ENCODE peak calls at places on chromosomes 3 and 15, in five cellular contexts. One of them, this sample, is unnamed.

GRCh38 chr3:150520408-150520807 is 25.9 kb downstream of the SERP1 start:
- DNase-seq in cardiac muscle cell: no peak
- DNase-seq in hepatocyte: no peak
- DNase-seq in heart left ventricle: no peak
- DNase-seq in sigmoid colon: no peak
- DNase-seq in this sample: no peak

GRCh38 chr3:129794319-129795201 is 99.0 kb downstream of the TMCC1 start:
- DNase-seq in cardiac muscle cell: peak
- DNase-seq in hepatocyte: peak
- DNase-seq in sigmoid colon: peak
- DNase-seq in heart left ventricle: peak
- DNase-seq in this sample: no peak

GRCh38 chr15:74203914-74204431 is 1.4 kb upstream of the STRA6 start:
- DNase-seq in heart left ventricle: peak
- DNase-seq in cardiac muscle cell: peak
- DNase-seq in sigmoid colon: no peak
- DNase-seq in hepatocyte: peak
- DNase-seq in this sample: no peak

GRCh38 chr3:192915306-192915705 is 2.4 kb downstream of the MB21D2 start:
- DNase-seq in heart left ventricle: no peak
- DNase-seq in hepatocyte: peak
- DNase-seq in sigmoid colon: no peak
- DNase-seq in cardiac muscle cell: peak
- DNase-seq in this sample: peak

GRCh38 chr3:18657858-18658820 is 233.0 kb upstream of the SATB1 start:
- DNase-seq in hepatocyte: peak
- DNase-seq in cardiac muscle cell: no peak
- DNase-seq in sigmoid colon: no peak
- DNase-seq in heart left ventricle: no peak
- DNase-seq in this sample: no peak

GRCh38 chr15:54150255-54150654 is 172.0 kb downstream of the UNC13C start:
- DNase-seq in heart left ventricle: no peak
- DNase-seq in hepatocyte: peak
- DNase-seq in cardiac muscle cell: no peak
- DNase-seq in sigmoid colon: no peak
- DNase-seq in this sample: no peak

GRCh38 chr3:24763421-24763820 is 268.8 kb upstream of the THRB start:
- DNase-seq in heart left ventricle: no peak
- DNase-seq in cardiac muscle cell: no peak
- DNase-seq in hepatocyte: peak
- DNase-seq in sigmoid colon: no peak
- DNase-seq in this sample: no peak

GRCh38 chr15:39583586-39584265 is 2.8 kb downstream of the THBS1 start:
- DNase-seq in cardiac muscle cell: peak
- DNase-seq in hepatocyte: peak
- DNase-seq in sigmoid colon: peak
- DNase-seq in heart left ventricle: no peak
- DNase-seq in this sample: peak

GRCh38 chr3:125960456-125961288 is 8.3 kb upstream of the ROPN1B start:
- DNase-seq in sigmoid colon: no peak
- DNase-seq in hepatocyte: no peak
- DNase-seq in heart left ventricle: no peak
- DNase-seq in cardiac muscle cell: no peak
- DNase-seq in this sample: no peak

GRCh38 chr3:43378066-43378935 is 92.0 kb downstream of the SNRK start:
- DNase-seq in cardiac muscle cell: peak
- DNase-seq in sigmoid colon: no peak
- DNase-seq in heart left ventricle: no peak
- DNase-seq in hepatocyte: peak
- DNase-seq in this sample: no peak

GRCh38 chr15:75961332-75961731 is 50.9 kb downstream of the NRG4 start:
- DNase-seq in sigmoid colon: no peak
- DNase-seq in hepatocyte: no peak
- DNase-seq in cardiac muscle cell: no peak
- DNase-seq in heart left ventricle: no peak
- DNase-seq in this sample: no peak

GRCh38 chr15:41827880-41828746 is at the start of gene JMJD7:
- DNase-seq in cardiac muscle cell: peak
- DNase-seq in hepatocyte: peak
- DNase-seq in sigmoid colon: peak
- DNase-seq in heart left ventricle: peak
- DNase-seq in this sample: peak

GRCh38 chr15:67094001-67094826 is 28.8 kb downstream of the SMAD3 start:
- DNase-seq in cardiac muscle cell: no peak
- DNase-seq in sigmoid colon: no peak
- DNase-seq in heart left ventricle: no peak
- DNase-seq in hepatocyte: no peak
- DNase-seq in this sample: no peak

GRCh38 chr3:184769771-184770170 is 42.2 kb upstream of the VPS8 start:
- DNase-seq in hepatocyte: no peak
- DNase-seq in heart left ventricle: no peak
- DNase-seq in sigmoid colon: no peak
- DNase-seq in cardiac muscle cell: no peak
- DNase-seq in this sample: no peak

GRCh38 chr15:36784717-36785116 is 205.3 kb downstream of the CDIN1 start:
- DNase-seq in hepatocyte: no peak
- DNase-seq in heart left ventricle: no peak
- DNase-seq in sigmoid colon: no peak
- DNase-seq in cardiac muscle cell: no peak
- DNase-seq in this sample: no peak

GRCh38 chr3:27324695-27325094 is 44.5 kb downstream of the NEK10 start:
- DNase-seq in sigmoid colon: no peak
- DNase-seq in hepatocyte: no peak
- DNase-seq in heart left ventricle: no peak
- DNase-seq in cardiac muscle cell: no peak
- DNase-seq in this sample: no peak

GRCh38 chr3:159624616-159625015 is 364.0 kb upstream of the IL12A start:
- DNase-seq in cardiac muscle cell: no peak
- DNase-seq in hepatocyte: no peak
- DNase-seq in heart left ventricle: no peak
- DNase-seq in sigmoid colon: no peak
- DNase-seq in this sample: no peak

GRCh38 chr3:121592856-121593702 is at the start of gene FBXO40:
- DNase-seq in cardiac muscle cell: peak
- DNase-seq in heart left ventricle: peak
- DNase-seq in sigmoid colon: no peak
- DNase-seq in hepatocyte: peak
- DNase-seq in this sample: no peak

GRCh38 chr3:103127116-103127630 is 692.4 kb downstream of the ZPLD1 start:
- DNase-seq in cardiac muscle cell: no peak
- DNase-seq in heart left ventricle: no peak
- DNase-seq in hepatocyte: no peak
- DNase-seq in sigmoid colon: no peak
- DNase-seq in this sample: no peak

GRCh38 chr3:48587686-48588085 is 7.4 kb downstream of the COL7A1 start:
- DNase-seq in cardiac muscle cell: no peak
- DNase-seq in heart left ventricle: no peak
- DNase-seq in sigmoid colon: no peak
- DNase-seq in hepatocyte: no peak
- DNase-seq in this sample: no peak

GRCh38 chr3:72999971-73000370 is 3.4 kb downstream of the PPP4R2 start:
- DNase-seq in sigmoid colon: no peak
- DNase-seq in heart left ventricle: no peak
- DNase-seq in hepatocyte: no peak
- DNase-seq in cardiac muscle cell: no peak
- DNase-seq in this sample: no peak

GRCh38 chr3:64398431-64398830 is 173.2 kb upstream of the PRICKLE2 start:
- DNase-seq in heart left ventricle: no peak
- DNase-seq in sigmoid colon: no peak
- DNase-seq in hepatocyte: no peak
- DNase-seq in cardiac muscle cell: peak
- DNase-seq in this sample: peak

GRCh38 chr3:16504242-16504641 is 9.3 kb downstream of the RFTN1 start:
- DNase-seq in cardiac muscle cell: no peak
- DNase-seq in hepatocyte: no peak
- DNase-seq in sigmoid colon: no peak
- DNase-seq in heart left ventricle: no peak
- DNase-seq in this sample: peak

GRCh38 chr3:55330355-55330754 is 156.8 kb downstream of the WNT5A start:
- DNase-seq in cardiac muscle cell: peak
- DNase-seq in heart left ventricle: no peak
- DNase-seq in hepatocyte: peak
- DNase-seq in sigmoid colon: no peak
- DNase-seq in this sample: peak

GRCh38 chr3:18223591-18224338 is 201.4 kb downstream of the SATB1 start:
- DNase-seq in heart left ventricle: no peak
- DNase-seq in cardiac muscle cell: no peak
- DNase-seq in sigmoid colon: no peak
- DNase-seq in hepatocyte: no peak
- DNase-seq in this sample: no peak

GRCh38 chr3:64530434-64531049 is 157.3 kb downstream of the ADAMTS9 start:
- DNase-seq in heart left ventricle: peak
- DNase-seq in sigmoid colon: peak
- DNase-seq in hepatocyte: peak
- DNase-seq in cardiac muscle cell: peak
- DNase-seq in this sample: no peak

GRCh38 chr3:122890077-122890484 is 95.2 kb downstream of the SLC49A4 start:
- DNase-seq in sigmoid colon: peak
- DNase-seq in heart left ventricle: peak
- DNase-seq in hepatocyte: peak
- DNase-seq in cardiac muscle cell: peak
- DNase-seq in this sample: peak

GRCh38 chr3:33394403-33395054 is 45.7 kb downstream of the UBP1 start:
- DNase-seq in cardiac muscle cell: no peak
- DNase-seq in sigmoid colon: no peak
- DNase-seq in heart left ventricle: no peak
- DNase-seq in hepatocyte: no peak
- DNase-seq in this sample: no peak

GRCh38 chr15:51093865-51094605 is 671 bp downstream of the TNFAIP8L3 start:
- DNase-seq in hepatocyte: peak
- DNase-seq in sigmoid colon: peak
- DNase-seq in cardiac muscle cell: peak
- DNase-seq in heart left ventricle: no peak
- DNase-seq in this sample: no peak

GRCh38 chr15:71080705-71081104 is 34.6 kb upstream of the THSD4 start:
- DNase-seq in sigmoid colon: no peak
- DNase-seq in cardiac muscle cell: peak
- DNase-seq in heart left ventricle: no peak
- DNase-seq in hepatocyte: no peak
- DNase-seq in this sample: peak

GRCh38 chr15:25181290-25182097 is 226.7 kb downstream of the SNRPN start:
- DNase-seq in cardiac muscle cell: no peak
- DNase-seq in hepatocyte: no peak
- DNase-seq in heart left ventricle: no peak
- DNase-seq in sigmoid colon: peak
- DNase-seq in this sample: no peak

GRCh38 chr3:102827386-102827785 is 392.6 kb downstream of the ZPLD1 start:
- DNase-seq in sigmoid colon: no peak
- DNase-seq in cardiac muscle cell: no peak
- DNase-seq in heart left ventricle: no peak
- DNase-seq in hepatocyte: no peak
- DNase-seq in this sample: no peak

GRCh38 chr15:57340673-57341259 is 35.5 kb upstream of the CGNL1 start:
- DNase-seq in cardiac muscle cell: peak
- DNase-seq in hepatocyte: peak
- DNase-seq in heart left ventricle: peak
- DNase-seq in sigmoid colon: no peak
- DNase-seq in this sample: no peak

GRCh38 chr15:90718232-90718631 is 1.1 kb downstream of the BLM start:
- DNase-seq in sigmoid colon: no peak
- DNase-seq in hepatocyte: no peak
- DNase-seq in heart left ventricle: no peak
- DNase-seq in cardiac muscle cell: no peak
- DNase-seq in this sample: no peak

GRCh38 chr3:50256978-50257890 is 11.7 kb upstream of the SEMA3B start:
- DNase-seq in sigmoid colon: no peak
- DNase-seq in cardiac muscle cell: no peak
- DNase-seq in hepatocyte: no peak
- DNase-seq in heart left ventricle: peak
- DNase-seq in this sample: no peak

GRCh38 chr3:131561511-131561910 is 58.7 kb upstream of the MRPL3 start:
- DNase-seq in cardiac muscle cell: peak
- DNase-seq in sigmoid colon: no peak
- DNase-seq in hepatocyte: no peak
- DNase-seq in heart left ventricle: no peak
- DNase-seq in this sample: no peak

GRCh38 chr15:75758071-75758872 is 45.6 kb upstream of the CSPG4 start:
- DNase-seq in sigmoid colon: peak
- DNase-seq in hepatocyte: peak
- DNase-seq in cardiac muscle cell: peak
- DNase-seq in heart left ventricle: peak
- DNase-seq in this sample: peak

DNA sequence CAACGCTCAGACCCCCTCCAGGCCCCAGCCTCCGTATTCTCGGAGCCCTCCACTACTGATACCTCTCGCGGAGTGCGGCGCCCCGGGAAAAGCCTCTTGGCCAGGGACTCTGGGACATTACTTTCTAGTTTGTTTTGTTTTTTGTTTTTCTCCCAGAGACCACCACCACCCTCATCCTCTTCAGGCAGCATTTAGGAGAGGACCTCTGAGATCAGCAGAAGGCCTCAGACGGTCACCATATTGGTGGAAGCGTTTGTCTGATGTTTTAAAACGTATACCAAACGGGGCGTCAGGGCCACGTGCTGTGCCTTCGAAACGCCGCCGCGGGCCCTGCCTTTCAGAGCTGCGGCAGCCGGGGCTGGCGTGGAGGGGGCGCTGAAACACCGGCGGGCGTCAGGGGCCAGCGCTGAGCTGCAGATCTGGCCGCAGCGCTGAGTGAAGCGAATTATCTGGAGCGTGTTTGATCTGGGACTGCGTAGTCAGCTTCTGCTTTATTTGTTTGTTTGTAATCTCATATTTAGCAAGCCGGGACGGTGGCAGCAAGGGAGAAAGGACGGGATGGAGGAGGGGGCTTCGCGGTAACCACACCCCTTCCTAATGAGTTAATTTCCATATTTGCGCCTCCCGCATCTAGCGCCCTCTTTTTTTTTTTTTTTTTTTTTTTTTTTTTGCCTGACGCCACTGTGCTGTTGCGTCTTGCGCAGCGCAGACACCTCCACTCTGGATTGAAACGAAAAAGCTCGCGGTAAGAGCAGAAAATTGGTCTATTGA is 14.8 kb downstream of the SOX2 start:
- DNase-seq in sigmoid colon: no peak
- DNase-seq in hepatocyte: peak
- DNase-seq in heart left ventricle: no peak
- DNase-seq in cardiac muscle cell: no peak
- DNase-seq in this sample: no peak
- H3K4me3 ChIP-seq in sigmoid colon: no peak
- H3K4me3 ChIP-seq in hepatocyte: peak
- H3K4me3 ChIP-seq in heart left ventricle: peak
- H3K4me3 ChIP-seq in cardiac muscle cell: peak
- H3K4me3 ChIP-seq in this sample: no peak

GRCh38 chr15:88603885-88604284 is 17.3 kb upstream of the AEN start:
- DNase-seq in sigmoid colon: no peak
- DNase-seq in heart left ventricle: no peak
- DNase-seq in cardiac muscle cell: no peak
- DNase-seq in hepatocyte: no peak
- DNase-seq in this sample: no peak
- H3K4me3 ChIP-seq in sigmoid colon: no peak
- H3K4me3 ChIP-seq in heart left ventricle: no peak
- H3K4me3 ChIP-seq in cardiac muscle cell: peak
- H3K4me3 ChIP-seq in hepatocyte: no peak
- H3K4me3 ChIP-seq in this sample: no peak

GRCh38 chr3:31522152-31522551 is 10.6 kb upstream of the STT3B start:
- DNase-seq in hepatocyte: no peak
- DNase-seq in sigmoid colon: no peak
- DNase-seq in heart left ventricle: no peak
- DNase-seq in cardiac muscle cell: peak
- DNase-seq in this sample: no peak
- H3K4me3 ChIP-seq in hepatocyte: no peak
- H3K4me3 ChIP-seq in sigmoid colon: no peak
- H3K4me3 ChIP-seq in heart left ventricle: no peak
- H3K4me3 ChIP-seq in cardiac muscle cell: no peak
- H3K4me3 ChIP-seq in this sample: no peak

GRCh38 chr15:58918239-58918638 is 15.2 kb downstream of the SLTM start:
- DNase-seq in cardiac muscle cell: peak
- DNase-seq in heart left ventricle: no peak
- DNase-seq in hepatocyte: no peak
- DNase-seq in sigmoid colon: no peak
- DNase-seq in this sample: no peak
- H3K4me3 ChIP-seq in cardiac muscle cell: no peak
- H3K4me3 ChIP-seq in heart left ventricle: no peak
- H3K4me3 ChIP-seq in hepatocyte: no peak
- H3K4me3 ChIP-seq in sigmoid colon: no peak
- H3K4me3 ChIP-seq in this sample: no peak